ENCODE peak calls at places on chromosomes 11 and 22, in ten cellular contexts. One of them, this sample, is unnamed.

GRCh38 chr11:112613051-112613972 is 347.9 kb upstream of the NCAM1 start:
- DNase-seq in psoas muscle: no peak
- DNase-seq in neuronal stem cell: no peak
- DNase-seq in stimulated activated CD4-positive, alpha-beta T cell treated with anti-CD3 and anti-CD28 coated beads, Interleukin-2, amount 100 ng/mL, for 48 hours: no peak
- DNase-seq in NCI-H187: peak; percentile 57
- DNase-seq in activated CD8-positive, alpha-beta memory T cell treated with anti-CD3 and anti-CD28 coated beads for 1 hour: no peak
- DNase-seq in endothelial cell: no peak
- DNase-seq in adrenal gland: no peak
- DNase-seq in activated T-cell treated with anti-CD3 and anti-CD28 coated beads for 1 hour: no peak
- DNase-seq in EH: peak; percentile 29
- DNase-seq in this sample: no peak

GRCh38 chr11:119334173-119334930 is at the start of gene RNF26:
- DNase-seq in psoas muscle: peak; percentile 91
- DNase-seq in neuronal stem cell: peak; percentile 99
- DNase-seq in stimulated activated CD4-positive, alpha-beta T cell treated with anti-CD3 and anti-CD28 coated beads, Interleukin-2, amount 100 ng/mL, for 48 hours: peak; percentile 85
- DNase-seq in NCI-H187: peak; percentile 73
- DNase-seq in activated CD8-positive, alpha-beta memory T cell treated with anti-CD3 and anti-CD28 coated beads for 1 hour: peak; percentile 83
- DNase-seq in endothelial cell: peak; percentile 89
- DNase-seq in adrenal gland: peak; percentile 95
- DNase-seq in activated T-cell treated with anti-CD3 and anti-CD28 coated beads for 1 hour: peak; percentile 88
- DNase-seq in EH: peak; percentile 98
- DNase-seq in this sample: peak; percentile 99

GRCh38 chr22:46010177-46010867 is 33.4 kb upstream of the WNT7B start:
- DNase-seq in psoas muscle: peak; percentile 17
- DNase-seq in neuronal stem cell: no peak
- DNase-seq in stimulated activated CD4-positive, alpha-beta T cell treated with anti-CD3 and anti-CD28 coated beads, Interleukin-2, amount 100 ng/mL, for 48 hours: no peak
- DNase-seq in NCI-H187: no peak
- DNase-seq in activated CD8-positive, alpha-beta memory T cell treated with anti-CD3 and anti-CD28 coated beads for 1 hour: no peak
- DNase-seq in endothelial cell: no peak
- DNase-seq in adrenal gland: no peak
- DNase-seq in activated T-cell treated with anti-CD3 and anti-CD28 coated beads for 1 hour: no peak
- DNase-seq in EH: peak; percentile 52
- DNase-seq in this sample: no peak

GRCh38 chr11:47156333-47156732 is 20.3 kb downstream of the ARFGAP2 start:
- DNase-seq in psoas muscle: no peak
- DNase-seq in neuronal stem cell: no peak
- DNase-seq in stimulated activated CD4-positive, alpha-beta T cell treated with anti-CD3 and anti-CD28 coated beads, Interleukin-2, amount 100 ng/mL, for 48 hours: no peak
- DNase-seq in NCI-H187: no peak
- DNase-seq in activated CD8-positive, alpha-beta memory T cell treated with anti-CD3 and anti-CD28 coated beads for 1 hour: no peak
- DNase-seq in endothelial cell: no peak
- DNase-seq in adrenal gland: no peak
- DNase-seq in activated T-cell treated with anti-CD3 and anti-CD28 coated beads for 1 hour: no peak
- DNase-seq in EH: no peak
- DNase-seq in this sample: no peak

GRCh38 chr11:113551645-113552044 is 76.4 kb upstream of the DRD2 start:
- DNase-seq in psoas muscle: no peak
- DNase-seq in neuronal stem cell: no peak
- DNase-seq in stimulated activated CD4-positive, alpha-beta T cell treated with anti-CD3 and anti-CD28 coated beads, Interleukin-2, amount 100 ng/mL, for 48 hours: no peak
- DNase-seq in NCI-H187: no peak
- DNase-seq in activated CD8-positive, alpha-beta memory T cell treated with anti-CD3 and anti-CD28 coated beads for 1 hour: no peak
- DNase-seq in endothelial cell: no peak
- DNase-seq in adrenal gland: no peak
- DNase-seq in activated T-cell treated with anti-CD3 and anti-CD28 coated beads for 1 hour: no peak
- DNase-seq in EH: no peak
- DNase-seq in this sample: no peak

GRCh38 chr11:119545978-119546915 is 123.3 kb upstream of the THY1 start:
- DNase-seq in psoas muscle: no peak
- DNase-seq in neuronal stem cell: no peak
- DNase-seq in stimulated activated CD4-positive, alpha-beta T cell treated with anti-CD3 and anti-CD28 coated beads, Interleukin-2, amount 100 ng/mL, for 48 hours: no peak
- DNase-seq in NCI-H187: no peak
- DNase-seq in activated CD8-positive, alpha-beta memory T cell treated with anti-CD3 and anti-CD28 coated beads for 1 hour: no peak
- DNase-seq in endothelial cell: no peak
- DNase-seq in adrenal gland: no peak
- DNase-seq in activated T-cell treated with anti-CD3 and anti-CD28 coated beads for 1 hour: no peak
- DNase-seq in EH: no peak
- DNase-seq in this sample: peak; percentile 68

GRCh38 chr22:19884954-19885751 is 30.5 kb upstream of the GNB1L start:
- DNase-seq in psoas muscle: no peak
- DNase-seq in neuronal stem cell: no peak
- DNase-seq in stimulated activated CD4-positive, alpha-beta T cell treated with anti-CD3 and anti-CD28 coated beads, Interleukin-2, amount 100 ng/mL, for 48 hours: no peak
- DNase-seq in NCI-H187: no peak
- DNase-seq in activated CD8-positive, alpha-beta memory T cell treated with anti-CD3 and anti-CD28 coated beads for 1 hour: no peak
- DNase-seq in endothelial cell: no peak
- DNase-seq in adrenal gland: no peak
- DNase-seq in activated T-cell treated with anti-CD3 and anti-CD28 coated beads for 1 hour: no peak
- DNase-seq in EH: no peak
- DNase-seq in this sample: no peak

GRCh38 chr22:30127749-30128166 is 47.5 kb downstream of the HORMAD2 start:
- DNase-seq in psoas muscle: no peak
- DNase-seq in neuronal stem cell: no peak
- DNase-seq in stimulated activated CD4-positive, alpha-beta T cell treated with anti-CD3 and anti-CD28 coated beads, Interleukin-2, amount 100 ng/mL, for 48 hours: no peak
- DNase-seq in NCI-H187: no peak
- DNase-seq in activated CD8-positive, alpha-beta memory T cell treated with anti-CD3 and anti-CD28 coated beads for 1 hour: no peak
- DNase-seq in endothelial cell: no peak
- DNase-seq in adrenal gland: no peak
- DNase-seq in activated T-cell treated with anti-CD3 and anti-CD28 coated beads for 1 hour: no peak
- DNase-seq in EH: peak; percentile 37
- DNase-seq in this sample: no peak

GRCh38 chr11:103673773-103674172 is 362.7 kb upstream of the DDI1 start:
- DNase-seq in psoas muscle: no peak
- DNase-seq in neuronal stem cell: no peak
- DNase-seq in stimulated activated CD4-positive, alpha-beta T cell treated with anti-CD3 and anti-CD28 coated beads, Interleukin-2, amount 100 ng/mL, for 48 hours: no peak
- DNase-seq in NCI-H187: no peak
- DNase-seq in activated CD8-positive, alpha-beta memory T cell treated with anti-CD3 and anti-CD28 coated beads for 1 hour: no peak
- DNase-seq in endothelial cell: no peak
- DNase-seq in adrenal gland: no peak
- DNase-seq in activated T-cell treated with anti-CD3 and anti-CD28 coated beads for 1 hour: no peak
- DNase-seq in EH: peak; percentile 74
- DNase-seq in this sample: no peak

GRCh38 chr11:3087373-3087772 is 30.1 kb upstream of the CARS1 start:
- DNase-seq in psoas muscle: no peak
- DNase-seq in neuronal stem cell: no peak
- DNase-seq in stimulated activated CD4-positive, alpha-beta T cell treated with anti-CD3 and anti-CD28 coated beads, Interleukin-2, amount 100 ng/mL, for 48 hours: no peak
- DNase-seq in NCI-H187: no peak
- DNase-seq in activated CD8-positive, alpha-beta memory T cell treated with anti-CD3 and anti-CD28 coated beads for 1 hour: no peak
- DNase-seq in endothelial cell: no peak
- DNase-seq in adrenal gland: no peak
- DNase-seq in activated T-cell treated with anti-CD3 and anti-CD28 coated beads for 1 hour: no peak
- DNase-seq in EH: no peak
- DNase-seq in this sample: no peak

GRCh38 chr22:46830841-46831240 is 68.4 kb downstream of the TBC1D22A start:
- DNase-seq in psoas muscle: no peak
- DNase-seq in neuronal stem cell: no peak
- DNase-seq in stimulated activated CD4-positive, alpha-beta T cell treated with anti-CD3 and anti-CD28 coated beads, Interleukin-2, amount 100 ng/mL, for 48 hours: no peak
- DNase-seq in NCI-H187: no peak
- DNase-seq in activated CD8-positive, alpha-beta memory T cell treated with anti-CD3 and anti-CD28 coated beads for 1 hour: no peak
- DNase-seq in endothelial cell: no peak
- DNase-seq in adrenal gland: no peak
- DNase-seq in activated T-cell treated with anti-CD3 and anti-CD28 coated beads for 1 hour: no peak
- DNase-seq in EH: peak; percentile 64
- DNase-seq in this sample: no peak

GRCh38 chr22:38850941-38851849 is 7.4 kb upstream of the NPTXR start:
- DNase-seq in psoas muscle: no peak
- DNase-seq in neuronal stem cell: no peak
- DNase-seq in stimulated activated CD4-positive, alpha-beta T cell treated with anti-CD3 and anti-CD28 coated beads, Interleukin-2, amount 100 ng/mL, for 48 hours: no peak
- DNase-seq in NCI-H187: no peak
- DNase-seq in activated CD8-positive, alpha-beta memory T cell treated with anti-CD3 and anti-CD28 coated beads for 1 hour: no peak
- DNase-seq in endothelial cell: no peak
- DNase-seq in adrenal gland: no peak
- DNase-seq in activated T-cell treated with anti-CD3 and anti-CD28 coated beads for 1 hour: no peak
- DNase-seq in EH: peak; percentile 65
- DNase-seq in this sample: no peak

GRCh38 chr11:117099681-117100080 is 1.5 kb upstream of the SIK3 start:
- DNase-seq in psoas muscle: no peak
- DNase-seq in neuronal stem cell: no peak
- DNase-seq in stimulated activated CD4-positive, alpha-beta T cell treated with anti-CD3 and anti-CD28 coated beads, Interleukin-2, amount 100 ng/mL, for 48 hours: no peak
- DNase-seq in NCI-H187: no peak
- DNase-seq in activated CD8-positive, alpha-beta memory T cell treated with anti-CD3 and anti-CD28 coated beads for 1 hour: no peak
- DNase-seq in endothelial cell: no peak
- DNase-seq in adrenal gland: no peak
- DNase-seq in activated T-cell treated with anti-CD3 and anti-CD28 coated beads for 1 hour: no peak
- DNase-seq in EH: no peak
- DNase-seq in this sample: no peak

GRCh38 chr11:65435981-65436411 is 13.4 kb downstream of the NEAT1 start:
- DNase-seq in psoas muscle: peak; percentile 52
- DNase-seq in neuronal stem cell: no peak
- DNase-seq in stimulated activated CD4-positive, alpha-beta T cell treated with anti-CD3 and anti-CD28 coated beads, Interleukin-2, amount 100 ng/mL, for 48 hours: no peak
- DNase-seq in NCI-H187: no peak
- DNase-seq in activated CD8-positive, alpha-beta memory T cell treated with anti-CD3 and anti-CD28 coated beads for 1 hour: no peak
- DNase-seq in endothelial cell: no peak
- DNase-seq in adrenal gland: peak; percentile 51
- DNase-seq in activated T-cell treated with anti-CD3 and anti-CD28 coated beads for 1 hour: no peak
- DNase-seq in EH: no peak
- DNase-seq in this sample: peak; percentile 87